ENCODE peak calls at places on chromosome 1, in eight cellular contexts. P, U, L, W, G, I, Q and T are unnamed samples.
A peak's percentile ranks its signal among the peaks of the same experiment; 100 is the strongest.

GRCh38 chr1:226309398-226310122 is 596 bp upstream of the LIN9 start:
- DNase-seq in P (no peak), U (peak; percentile 74), L (no peak), W (no peak), G (no peak), I (no peak), Q (no peak), T (peak; percentile 55)

GRCh38 chr1:240854367-240854766 is 242.4 kb upstream of the GREM2 start:
- DNase-seq in P (no peak), U (no peak), L (no peak), W (no peak), G (no peak), I (no peak), Q (no peak), T (no peak)

GRCh38 chr1:96313216-96313615 is 408.4 kb upstream of the PTBP2 start:
- DNase-seq in P (no peak), U (no peak), L (no peak), W (no peak), G (no peak), I (no peak), Q (no peak), T (no peak)

GRCh38 chr1:48853006-48853405 is 76.3 kb upstream of the BEND5 start:
- DNase-seq in P (no peak), U (no peak), L (no peak), W (no peak), G (no peak), I (no peak), Q (no peak), T (no peak)

GRCh38 chr1:211752951-211753486 is 77.5 kb downstream of the LPGAT1 start:
- DNase-seq in P (no peak), U (no peak), L (no peak), W (no peak), G (no peak), I (no peak), Q (no peak), T (no peak)

GRCh38 chr1:205769641-205770365 is 5.5 kb downstream of the RAB29 start:
- DNase-seq in P (no peak), U (no peak), L (no peak), W (no peak), G (no peak), I (no peak), Q (no peak), T (no peak)

GRCh38 chr1:237012789-237013383 is 8.6 kb upstream of the MT1HL1 start:
- DNase-seq in P (peak; percentile 26), U (no peak), L (peak; percentile 94), W (no peak), G (no peak), I (no peak), Q (peak; percentile 49), T (no peak)

GRCh38 chr1:28067523-28068090 is 20.8 kb downstream of the EYA3 start:
- DNase-seq in P (no peak), U (no peak), L (no peak), W (no peak), G (no peak), I (no peak), Q (no peak), T (no peak)

GRCh38 chr1:157894613-157895012 is 53.0 kb upstream of the CD5L start:
- DNase-seq in P (no peak), U (no peak), L (no peak), W (no peak), G (no peak), I (no peak), Q (no peak), T (no peak)

GRCh38 chr1:119027759-119028158 is 39.6 kb upstream of the TBX15 start:
- DNase-seq in P (no peak), U (no peak), L (no peak), W (no peak), G (no peak), I (no peak), Q (no peak), T (no peak)

GRCh38 chr1:49106438-49106837 is 329.7 kb upstream of the BEND5 start:
- DNase-seq in P (no peak), U (no peak), L (no peak), W (no peak), G (no peak), I (no peak), Q (no peak), T (no peak)

GRCh38 chr1:29675481-29676263 is 439.4 kb downstream of the PTPRU start:
- DNase-seq in P (no peak), U (no peak), L (no peak), W (no peak), G (no peak), I (no peak), Q (peak; percentile 15), T (no peak)

GRCh38 chr1:112877741-112878140 is 78.3 kb downstream of the SLC16A1 start:
- DNase-seq in P (no peak), U (no peak), L (no peak), W (no peak), G (no peak), I (no peak), Q (no peak), T (no peak)

GRCh38 chr1:153277852-153278251 is 18.4 kb downstream of the LORICRIN start:
- DNase-seq in P (no peak), U (no peak), L (no peak), W (no peak), G (no peak), I (no peak), Q (no peak), T (peak; percentile 30)

GRCh38 chr1:43082701-43083100 is 89.4 kb downstream of the EBNA1BP2 start:
- DNase-seq in P (no peak), U (no peak), L (no peak), W (no peak), G (no peak), I (no peak), Q (no peak), T (no peak)

GRCh38 chr1:169148472-169149252 is 42.2 kb downstream of the ATP1B1 start:
- DNase-seq in P (peak; percentile 52), U (no peak), L (no peak), W (no peak), G (no peak), I (no peak), Q (no peak), T (no peak)

GRCh38 chr1:185694081-185694480 is 40.1 kb upstream of the HMCN1 start:
- DNase-seq in P (peak; percentile 23), U (no peak), L (no peak), W (no peak), G (no peak), I (no peak), Q (no peak), T (no peak)

GRCh38 chr1:111639602-111640198 is 20.1 kb downstream of the RAP1A start:
- DNase-seq in P (no peak), U (no peak), L (no peak), W (no peak), G (no peak), I (no peak), Q (no peak), T (no peak)

GRCh38 chr1:7302126-7302525 is 469.0 kb upstream of the VAMP3 start:
- DNase-seq in P (no peak), U (no peak), L (no peak), W (no peak), G (no peak), I (no peak), Q (no peak), T (no peak)

GRCh38 chr1:44227211-44227610 is 13.9 kb downstream of the DMAP1 start:
- DNase-seq in P (no peak), U (no peak), L (no peak), W (no peak), G (no peak), I (no peak), Q (no peak), T (no peak)

GRCh38 chr1:21904725-21905520 is 32.2 kb downstream of the HSPG2 start:
- DNase-seq in P (peak; percentile 85), U (no peak), L (peak; percentile 94), W (no peak), G (no peak), I (no peak), Q (peak; percentile 87), T (no peak)

GRCh38 chr1:1135339-1136111 is 19.6 kb upstream of the C1orf159 start:
- DNase-seq in P (no peak), U (no peak), L (no peak), W (no peak), G (no peak), I (no peak), Q (no peak), T (no peak)

GRCh38 chr1:85465099-85465790 is at the start of gene DDAH1:
- DNase-seq in P (peak; percentile 60), U (peak; percentile 45), L (peak; percentile 79), W (peak; percentile 78), G (no peak), I (no peak), Q (peak; percentile 51), T (peak; percentile 84)